ENCODE peak calls at places on chromosome 20, in nine cellular contexts. L is Karpas-422; E is PC-9; V is keratinocyte; O is CD8-positive, alpha-beta memory T cell; A is body of pancreas; U is dorsolateral prefrontal cortex; X is fibroblast of lung; T is effector memory CD4-positive, alpha-beta T cell. D is an unnamed sample.

GRCh38 chr20:10634683-10635411 is 39.0 kb downstream of the JAG1 start:
- DNase-seq in L (no peak), E (no peak), V (no peak), O (no peak), A (no peak), U (no peak), X (peak), T (no peak), D (no peak)

GRCh38 chr20:11676618-11677289 is 240.9 kb upstream of the BTBD3 start:
- DNase-seq in L (peak), E (peak), V (no peak), O (no peak), A (peak), U (no peak), X (peak), T (no peak), D (no peak)

GRCh38 chr20:11159728-11160127 is 485.9 kb upstream of the JAG1 start:
- DNase-seq in L (no peak), E (no peak), V (no peak), O (no peak), A (no peak), U (peak), X (peak), T (no peak), D (no peak)

GRCh38 chr20:50819344-50819743 is 24.5 kb downstream of the BCAS4 start:
- DNase-seq in L (peak), E (no peak), V (no peak), O (no peak), A (no peak), U (no peak), X (no peak), T (no peak), D (no peak)

GRCh38 chr20:10565191-10565921 is 108.4 kb downstream of the JAG1 start:
- DNase-seq in L (no peak), E (no peak), V (no peak), O (no peak), A (no peak), U (no peak), X (peak), T (no peak), D (no peak)

GRCh38 chr20:36574278-36575065 is 1.1 kb downstream of the TGIF2 start:
- DNase-seq in L (peak), E (peak), V (no peak), O (peak), A (peak), U (no peak), X (peak), T (peak), D (no peak)

GRCh38 chr20:14407336-14407735 is 69.9 kb upstream of the FLRT3 start:
- DNase-seq in L (no peak), E (no peak), V (no peak), O (no peak), A (no peak), U (no peak), X (no peak), T (no peak), D (no peak)

GRCh38 chr20:51431321-51431720 is 111.2 kb downstream of the NFATC2 start:
- DNase-seq in L (no peak), E (no peak), V (no peak), O (no peak), A (no peak), U (no peak), X (no peak), T (no peak), D (no peak)

GRCh38 chr20:36275441-36276189 is 30.5 kb upstream of the DLGAP4 start:
- DNase-seq in L (no peak), E (no peak), V (no peak), O (no peak), A (no peak), U (no peak), X (no peak), T (no peak), D (no peak)

GRCh38 chr20:4162766-4163165 is 147.4 kb upstream of the RNF24 start:
- DNase-seq in L (no peak), E (no peak), V (no peak), O (no peak), A (no peak), U (no peak), X (no peak), T (no peak), D (no peak)

GRCh38 chr20:16580127-16580526 is 6.9 kb upstream of the KIF16B start:
- DNase-seq in L (no peak), E (peak), V (no peak), O (no peak), A (no peak), U (no peak), X (peak), T (no peak), D (peak)

GRCh38 chr20:13340088-13340487 is 119.0 kb downstream of the ISM1 start:
- DNase-seq in L (no peak), E (no peak), V (no peak), O (no peak), A (no peak), U (no peak), X (no peak), T (no peak), D (no peak)

GRCh38 chr20:25049261-25050060 is 8.5 kb downstream of the ACSS1 start:
- DNase-seq in L (no peak), E (no peak), V (no peak), O (no peak), A (no peak), U (peak), X (no peak), T (no peak), D (no peak)

GRCh38 chr20:40317156-40317790 is 371.8 kb downstream of the MAFB start:
- DNase-seq in L (no peak), E (no peak), V (no peak), O (no peak), A (no peak), U (no peak), X (no peak), T (no peak), D (no peak)

GRCh38 chr20:51531712-51532456 is 10.6 kb downstream of the NFATC2 start:
- DNase-seq in L (no peak), E (no peak), V (no peak), O (no peak), A (no peak), U (no peak), X (no peak), T (no peak), D (no peak)

GRCh38 chr20:59664389-59665055 is 60.2 kb downstream of the PHACTR3 start:
- DNase-seq in L (no peak), E (no peak), V (no peak), O (no peak), A (no peak), U (no peak), X (no peak), T (no peak), D (no peak)

GRCh38 chr20:2879148-2879547 is 5.9 kb downstream of the PTPRA start:
- DNase-seq in L (no peak), E (no peak), V (no peak), O (no peak), A (no peak), U (peak), X (peak), T (no peak), D (no peak)

GRCh38 chr20:41696428-41696827 is 78.3 kb upstream of the CHD6 start:
- DNase-seq in L (no peak), E (no peak), V (no peak), O (no peak), A (no peak), U (no peak), X (no peak), T (no peak), D (no peak)

GRCh38 chr20:22752324-22752723 is 168.0 kb upstream of the FOXA2 start:
- DNase-seq in L (peak), E (no peak), V (no peak), O (no peak), A (no peak), U (no peak), X (no peak), T (no peak), D (no peak)

GRCh38 chr20:19952392-19952791 is 64.8 kb upstream of the NAA20 start:
- DNase-seq in L (no peak), E (no peak), V (no peak), O (no peak), A (no peak), U (no peak), X (no peak), T (no peak), D (no peak)

GRCh38 chr20:52494244-52494643 is 302.7 kb upstream of the ZFP64 start:
- DNase-seq in L (no peak), E (no peak), V (peak), O (no peak), A (no peak), U (no peak), X (peak), T (no peak), D (no peak)

GRCh38 chr20:49446808-49447207 is 35.7 kb downstream of the KCNB1 start:
- DNase-seq in L (no peak), E (no peak), V (no peak), O (no peak), A (peak), U (peak), X (peak), T (no peak), D (no peak)

GRCh38 chr20:38649275-38649891 is 47.8 kb downstream of the ARHGAP40 start:
- DNase-seq in L (peak), E (peak), V (no peak), O (no peak), A (peak), U (peak), X (peak), T (no peak), D (no peak)

GRCh38 chr20:36836591-36837329 is 39.2 kb upstream of the TLDC2 start:
- DNase-seq in L (peak), E (peak), V (no peak), O (no peak), A (peak), U (peak), X (no peak), T (no peak), D (no peak)

GRCh38 chr20:20412750-20413149 is 44.8 kb downstream of the INSM1 start:
- DNase-seq in L (no peak), E (no peak), V (no peak), O (no peak), A (no peak), U (no peak), X (peak), T (no peak), D (no peak)

GRCh38 chr20:9474835-9475413 is 39.5 kb upstream of the LAMP5 start:
- DNase-seq in L (no peak), E (no peak), V (no peak), O (no peak), A (no peak), U (no peak), X (peak), T (no peak), D (no peak)

GRCh38 chr20:57707849-57708693 is 1.7 kb downstream of the PMEPA1 start:
- DNase-seq in L (no peak), E (no peak), V (no peak), O (no peak), A (peak), U (no peak), X (no peak), T (no peak), D (no peak)
- H3K4me3 ChIP-seq in L (peak), E (peak), V (peak), O (no peak), A (no peak), U (peak), X (peak), T (peak), D (peak)

DNA sequence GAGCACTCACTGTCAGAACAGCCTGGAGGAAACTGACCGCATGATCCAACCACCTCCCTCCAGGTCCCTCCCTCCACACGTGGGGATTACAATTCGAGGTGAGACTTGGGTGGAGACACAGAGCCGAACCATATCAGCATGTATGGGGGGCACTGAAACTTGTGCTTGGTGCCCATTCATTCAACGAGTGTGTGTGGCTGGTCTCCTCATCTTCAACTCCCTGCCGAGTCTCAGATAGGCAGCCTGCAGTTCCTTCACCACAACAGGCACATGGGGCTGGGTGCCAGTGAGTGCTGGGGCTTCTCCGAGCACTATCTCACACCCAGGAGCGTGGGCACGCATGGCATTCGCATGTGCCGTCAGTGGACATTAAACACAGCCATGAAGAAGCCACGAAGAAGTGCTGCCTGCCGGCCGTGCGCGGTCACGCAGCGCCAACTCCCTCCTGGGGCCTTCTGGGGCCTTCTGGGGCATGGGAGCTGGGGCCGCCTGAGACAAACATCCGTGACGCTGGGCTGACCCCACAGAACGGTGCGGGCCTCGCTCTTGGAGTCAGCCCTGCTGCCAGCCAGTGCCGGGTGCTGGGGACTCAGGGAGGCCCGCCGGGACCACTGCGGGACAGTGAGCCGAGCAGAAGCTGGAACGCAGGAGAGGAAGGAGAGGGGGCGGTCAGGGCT is 714 bp upstream of the RTEL1 start:
- DNase-seq in L (peak), E (no peak), V (no peak), O (no peak), A (no peak), U (no peak), X (no peak), T (no peak), D (no peak)
- H3K4me3 ChIP-seq in L (peak), E (peak), V (peak), O (peak), A (no peak), U (peak), X (peak), T (peak), D (peak)

GRCh38 chr20:32017711-32018251 is 7.5 kb downstream of the CCM2L start:
- DNase-seq in L (peak), E (peak), V (no peak), O (peak), A (peak), U (no peak), X (no peak), T (no peak), D (peak)

GRCh38 chr20:32019156-32019510 is 8.9 kb downstream of the CCM2L start:
- DNase-seq in L (no peak), E (peak), V (no peak), O (no peak), A (peak), U (no peak), X (no peak), T (no peak), D (no peak)

GRCh38 chr20:32021091-32021490 is 10.9 kb downstream of the CCM2L start:
- DNase-seq in L (no peak), E (no peak), V (no peak), O (no peak), A (no peak), U (no peak), X (peak), T (no peak), D (no peak)

GRCh38 chr20:32018269-32019155 is 8.3 kb downstream of the CCM2L start:
- DNase-seq in L (peak), E (peak), V (no peak), O (peak), A (peak), U (no peak), X (no peak), T (peak), D (peak)

GRCh38 chr20:32019563-32020463 is 9.6 kb downstream of the CCM2L start:
- DNase-seq in L (no peak), E (no peak), V (no peak), O (no peak), A (no peak), U (no peak), X (no peak), T (no peak), D (no peak)
- H3K4me3 ChIP-seq in L (no peak), E (no peak), V (no peak), O (no peak), A (no peak), U (no peak), X (no peak), T (no peak), D (no peak)

GRCh38 chr20:44068780-44069191 is 118.2 kb downstream of the JPH2 start:
- DNase-seq in L (no peak), E (no peak), V (no peak), O (no peak), A (no peak), U (no peak), X (no peak), T (no peak), D (no peak)
- H3K4me3 ChIP-seq in L (no peak), E (no peak), V (no peak), O (peak), A (no peak), U (no peak), X (no peak), T (peak), D (no peak)

D was measured in LNCaP clone FGC.